ENCODE peak calls at places on chromosomes 11 and 22, in seven cellular contexts. W is body of pancreas, Q is OCI-LY7, P is brain microvascular endothelial cell, O is testis, S is tibial artery, J is adrenal gland. V is an unnamed sample. For H3K36me3, the result is how much of the 10 kb centered on the place peaks cover.

GRCh38 chr22:11042116-11042515 is 4485.9 kb upstream of the OR11H1 start:
- DNase-seq in P (no peak), S (no peak), W (no peak), J (no peak), O (no peak), Q (no peak), V (no peak)

GRCh38 chr22:46371623-46372226 is 36.2 kb downstream of the TRMU start:
- DNase-seq in J (no peak), S (no peak), W (no peak), P (no peak), Q (no peak), O (no peak), V (no peak)

GRCh38 chr22:23689414-23689813 is 1.4 kb upstream of the RGL4 start:
- DNase-seq in O (peak), S (no peak), J (no peak), Q (no peak), P (no peak), W (no peak), V (no peak)

GRCh38 chr11:37509471-37509870 is 911.4 kb upstream of the RAG2 start:
- DNase-seq in J (no peak), Q (no peak), P (no peak), O (no peak), S (no peak), W (no peak), V (no peak)

GRCh38 chr11:16547879-16548278 is 190.6 kb upstream of the C11orf58 start:
- DNase-seq in Q (no peak), S (no peak), J (no peak), P (no peak), W (no peak), O (no peak), V (no peak)

GRCh38 chr11:47616726-47617416 is 22.7 kb upstream of the C1QTNF4 start:
- DNase-seq in P (peak), O (peak), S (peak), J (peak), W (peak), Q (peak), V (no peak)

GRCh38 chr11:75313457-75314272 is 37.8 kb downstream of the ARRB1 start:
- DNase-seq in W (no peak), P (peak), Q (no peak), S (peak), O (peak), J (peak), V (no peak)

GRCh38 chr22:23495614-23496444 is 84.3 kb downstream of the IGLL1 start:
- DNase-seq in O (no peak), S (no peak), P (no peak), J (no peak), W (no peak), Q (peak), V (no peak)

GRCh38 chr22:19523240-19524169 is 705 bp downstream of the CLDN5 start:
- DNase-seq in S (no peak), W (no peak), P (no peak), Q (no peak), J (peak), O (no peak), V (no peak)

GRCh38 chr22:29457730-29458129 is 19.3 kb downstream of the RFPL1 start:
- DNase-seq in J (no peak), Q (peak), O (peak), W (peak), S (no peak), P (peak), V (no peak)

GRCh38 chr11:124873980-124874379 is 8.7 kb downstream of the ROBO3 start:
- DNase-seq in W (no peak), O (no peak), J (no peak), S (no peak), P (no peak), Q (no peak), V (no peak)

GRCh38 chr11:624705-625635 is at the start of gene CDHR5:
- DNase-seq in S (no peak), P (no peak), O (no peak), W (no peak), J (no peak), Q (no peak), V (no peak)

GRCh38 chr22:23149743-23150238 is 4.5 kb downstream of the RAB36 start:
- DNase-seq in W (no peak), P (no peak), S (no peak), Q (no peak), O (no peak), J (no peak), V (no peak)

GRCh38 chr11:108857382-108857781 is 192.5 kb downstream of the DDX10 start:
- DNase-seq in P (no peak), O (no peak), W (peak), Q (no peak), J (no peak), S (no peak), V (no peak)

GRCh38 chr11:64531906-64532312 is 59.1 kb upstream of the SLC22A12 start:
- DNase-seq in O (no peak), S (no peak), Q (no peak), J (no peak), W (no peak), P (no peak), V (no peak)

GRCh38 chr11:34345012-34345804 is 12.6 kb downstream of the ABTB2 start:
- DNase-seq in P (peak), W (peak), J (peak), Q (no peak), S (peak), O (no peak), V (peak)

GRCh38 chr11:92993004-92993403 is 23.6 kb downstream of the MTNR1B start:
- DNase-seq in W (no peak), P (no peak), S (no peak), O (no peak), J (no peak), Q (no peak), V (no peak)

GRCh38 chr11:58730507-58731089 is 1.1 kb downstream of the GLYAT start:
- DNase-seq in O (no peak), W (no peak), S (no peak), J (no peak), Q (no peak), P (no peak), V (no peak)

GRCh38 chr11:9825315-9825714 is 161.4 kb downstream of the SWAP70 start:
- DNase-seq in O (no peak), J (no peak), Q (no peak), S (no peak), W (no peak), P (no peak), V (no peak)

GRCh38 chr11:44424841-44425240 is 114.9 kb upstream of the ALX4 start:
- DNase-seq in P (no peak), Q (no peak), J (no peak), S (no peak), W (no peak), O (no peak), V (no peak)

GRCh38 chr11:44426958-44427357 is 117.0 kb upstream of the ALX4 start:
- DNase-seq in O (no peak), Q (no peak), P (no peak), S (no peak), W (no peak), J (no peak), V (no peak)

GRCh38 chr11:44426119-44426518 is 116.2 kb upstream of the ALX4 start:
- DNase-seq in J (no peak), S (no peak), P (no peak), Q (no peak), O (no peak), W (no peak), V (no peak)

GRCh38 chr11:44430140-44430539 is 120.2 kb upstream of the ALX4 start:
- DNase-seq in W (no peak), P (no peak), S (no peak), O (no peak), J (no peak), Q (no peak), V (no peak)

GRCh38 chr11:44427432-44427831 is 117.5 kb upstream of the ALX4 start:
- DNase-seq in P (no peak), W (no peak), Q (peak), J (no peak), S (no peak), O (peak), V (no peak)
- TF ChIP-seq CTCF in P (peak), W (no peak), Q (peak), J (no peak), S (no peak), O (peak), V (peak)

DNA sequence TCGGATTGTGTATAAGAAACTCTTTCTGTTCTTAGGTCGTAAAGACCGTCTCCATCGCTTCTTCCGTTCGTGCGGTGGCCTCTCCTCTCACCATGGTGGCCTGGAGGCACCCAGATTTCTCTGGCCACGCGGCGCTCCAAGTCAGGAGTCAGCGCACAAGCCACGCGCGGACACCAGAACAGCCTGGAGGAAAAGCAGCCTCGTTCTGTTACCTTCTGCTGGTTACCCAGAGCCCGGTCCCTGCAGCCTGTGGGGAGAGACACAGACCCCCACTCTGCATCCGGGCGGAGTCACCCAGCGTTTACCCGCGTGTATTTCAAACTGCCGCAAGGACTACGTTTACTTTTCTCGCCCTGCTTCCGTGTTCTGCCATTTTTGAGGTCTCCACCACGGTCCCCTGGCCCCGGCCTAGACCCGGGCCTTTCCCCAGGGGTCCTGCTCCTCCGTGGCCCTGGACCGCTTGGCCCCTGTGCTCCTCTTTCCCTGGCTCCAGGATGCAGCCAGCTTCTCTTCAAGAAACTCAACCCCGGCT is 776.1 kb downstream of the BRD1 start:
- DNase-seq in P (no peak), Q (no peak), O (no peak), S (peak), W (no peak), J (no peak), V (no peak)
- H3K4me3 ChIP-seq in P (no peak), Q (no peak), O (peak), S (peak), W (no peak), J (no peak), V (peak)

GRCh38 chr22:37713761-37714160 is 16.9 kb downstream of the TRIOBP start:
- DNase-seq in W (no peak), S (no peak), P (no peak), Q (no peak), O (no peak), J (no peak), V (no peak)
- H3K36me3 ChIP-seq in W (under half), S (under half), P (under half), Q (under half), O (under half), J (under half), V (under half)

DNA sequence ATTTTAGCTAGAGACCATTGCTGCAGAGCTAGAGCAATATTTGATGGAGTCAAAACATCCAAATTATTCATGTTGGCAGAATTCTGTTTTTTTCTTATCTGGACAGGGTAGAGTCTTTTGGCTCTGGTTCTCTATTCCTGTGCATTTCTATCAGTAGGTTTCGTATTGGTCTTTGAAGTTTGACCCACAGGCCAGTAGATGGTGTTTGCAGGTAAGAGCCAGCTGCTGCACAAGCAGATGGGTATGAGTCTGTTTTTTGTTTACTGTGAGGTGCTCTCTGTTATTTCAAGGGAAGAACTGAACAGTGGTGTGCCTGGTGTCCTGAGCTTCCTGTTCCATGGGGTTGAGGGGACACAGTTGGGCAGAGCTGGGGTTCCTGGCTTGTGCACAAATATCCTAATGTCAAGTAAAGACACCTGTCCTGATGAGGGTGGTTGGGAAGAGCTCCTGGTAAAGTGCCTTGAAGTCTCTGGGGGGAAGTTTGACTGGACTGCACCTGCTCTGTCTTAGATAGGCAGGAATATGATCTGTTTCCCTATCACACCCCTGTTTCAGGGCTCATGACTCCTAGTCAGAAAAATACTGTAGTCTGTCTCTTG is 34.0 kb upstream of the SLC22A25 start:
- DNase-seq in O (no peak), W (no peak), J (no peak), Q (peak), P (no peak), S (no peak), V (no peak)
- TF ChIP-seq CTCF in O (no peak), W (no peak), J (no peak), Q (peak), P (peak), S (no peak), V (no peak)

DNA sequence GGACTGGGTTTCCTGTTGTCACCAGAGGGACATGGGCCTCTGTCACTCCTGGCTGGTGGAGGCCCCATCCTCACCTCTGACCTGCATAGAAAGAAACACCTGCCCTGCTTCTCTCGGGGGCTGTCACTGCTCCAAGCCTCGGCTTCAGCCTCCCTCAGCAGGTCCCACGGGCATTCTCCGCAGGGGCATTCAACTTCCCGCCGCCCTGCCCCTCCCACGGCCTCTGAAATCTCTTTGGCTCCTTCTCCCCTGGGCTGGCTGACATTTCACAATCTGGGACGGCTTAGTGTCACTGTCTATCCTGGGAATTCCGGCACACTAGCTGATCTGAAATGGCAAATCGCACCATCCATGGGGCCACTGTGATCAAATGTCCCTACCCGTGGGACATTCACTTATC is 258.0 kb downstream of the CTTN start:
- DNase-seq in P (no peak), Q (no peak), S (no peak), W (no peak), J (no peak), O (no peak), V (no peak)
- H3K4me3 ChIP-seq in P (no peak), Q (no peak), S (no peak), W (no peak), J (no peak), O (no peak), V (no peak)

GRCh38 chr11:62719302-62719978 is 7.8 kb downstream of the HNRNPUL2 start:
- DNase-seq in O (no peak), Q (no peak), W (no peak), S (no peak), P (no peak), J (no peak), V (no peak)
- H3K36me3 ChIP-seq in O (under half), Q (half or more), W (under half), S (half or more), P (half or more), J (under half), V (under half)

GRCh38 chr22:43747877-43748276 is 64.2 kb downstream of the EFCAB6 start:
- DNase-seq in O (no peak), Q (no peak), W (no peak), S (no peak), J (no peak), P (no peak), V (no peak)
- TF ChIP-seq CTCF in O (no peak), Q (no peak), W (no peak), S (no peak), J (no peak), P (no peak), V (no peak)

DNA sequence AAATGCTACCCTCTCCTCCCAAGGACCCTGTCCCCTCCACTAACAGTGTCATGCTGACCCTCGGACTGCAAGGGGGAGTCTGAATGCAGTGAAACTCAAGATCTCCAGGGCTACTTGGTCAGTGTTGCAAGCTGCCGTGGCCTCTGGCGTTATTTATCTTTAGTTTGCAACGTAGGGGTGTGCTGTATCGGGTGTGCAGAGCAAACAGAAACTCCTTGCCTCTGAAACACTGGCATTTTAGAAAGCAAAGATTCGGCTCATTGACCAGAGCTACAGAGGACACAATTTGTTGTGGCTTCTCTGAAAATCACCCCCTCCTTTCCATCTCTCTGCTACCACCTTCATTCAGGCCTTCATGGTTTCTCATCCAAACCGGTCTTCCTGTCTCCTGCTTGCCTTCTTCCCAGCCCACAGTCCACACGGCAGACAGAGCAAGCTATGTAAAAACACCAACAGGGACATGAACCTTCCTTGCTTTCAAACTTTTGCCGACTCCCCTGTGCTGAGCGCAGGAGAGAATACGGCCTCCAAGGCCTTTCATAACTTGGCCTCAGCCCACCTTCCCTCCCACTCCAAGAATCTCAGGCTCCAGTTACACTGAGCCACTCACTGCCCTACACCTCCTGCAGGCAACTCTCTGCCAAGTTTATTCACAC is 14.9 kb downstream of the FZD4 start:
- DNase-seq in J (peak), W (peak), P (peak), S (peak), O (peak), Q (no peak), V (no peak)
- H3K4me3 ChIP-seq in J (no peak), W (no peak), P (no peak), S (peak), O (no peak), Q (no peak), V (no peak)

GRCh38 chr11:94725071-94725470 is 43.1 kb upstream of the AMOTL1 start:
- DNase-seq in S (no peak), Q (no peak), P (no peak), O (no peak), W (no peak), J (no peak), V (no peak)
- H3K36me3 ChIP-seq in S (under half), Q (under half), P (under half), O (under half), W (under half), J (under half), V (under half)